ENCODE peak calls at places on chromosomes 2 and 18, in four cellular contexts. One of them, this sample, is unnamed.

GRCh38 chr18:57430166-57430958 is 4.8 kb upstream of the ONECUT2 start:
- DNase-seq in EH: no peak
- DNase-seq in stimulated activated CD8-positive, alpha-beta memory T cell treated with anti-CD3 and anti-CD28 coated beads, Interleukin-2, amount 100 ng/mL, for 1 hour: no peak
- DNase-seq in gastrocnemius medialis: no peak
- DNase-seq in this sample: no peak

GRCh38 chr2:226151157-226151556 is 648.5 kb downstream of the IRS1 start:
- DNase-seq in EH: peak
- DNase-seq in stimulated activated CD8-positive, alpha-beta memory T cell treated with anti-CD3 and anti-CD28 coated beads, Interleukin-2, amount 100 ng/mL, for 1 hour: no peak
- DNase-seq in gastrocnemius medialis: no peak
- DNase-seq in this sample: no peak

GRCh38 chr2:101153077-101153707 is 2.0 kb upstream of the TBC1D8 start:
- DNase-seq in EH: no peak
- DNase-seq in stimulated activated CD8-positive, alpha-beta memory T cell treated with anti-CD3 and anti-CD28 coated beads, Interleukin-2, amount 100 ng/mL, for 1 hour: no peak
- DNase-seq in gastrocnemius medialis: no peak
- DNase-seq in this sample: no peak

GRCh38 chr18:62331581-62332436 is 6.7 kb downstream of the TNFRSF11A start:
- DNase-seq in EH: no peak
- DNase-seq in stimulated activated CD8-positive, alpha-beta memory T cell treated with anti-CD3 and anti-CD28 coated beads, Interleukin-2, amount 100 ng/mL, for 1 hour: no peak
- DNase-seq in gastrocnemius medialis: peak
- DNase-seq in this sample: no peak

GRCh38 chr2:241454837-241455485 is 53.4 kb downstream of the STK25 start:
- DNase-seq in EH: no peak
- DNase-seq in stimulated activated CD8-positive, alpha-beta memory T cell treated with anti-CD3 and anti-CD28 coated beads, Interleukin-2, amount 100 ng/mL, for 1 hour: no peak
- DNase-seq in gastrocnemius medialis: no peak
- DNase-seq in this sample: peak

GRCh38 chr2:120890566-120891360 is 155.1 kb downstream of the GLI2 start:
- DNase-seq in EH: no peak
- DNase-seq in stimulated activated CD8-positive, alpha-beta memory T cell treated with anti-CD3 and anti-CD28 coated beads, Interleukin-2, amount 100 ng/mL, for 1 hour: no peak
- DNase-seq in gastrocnemius medialis: no peak
- DNase-seq in this sample: no peak

GRCh38 chr2:212957184-212957583 is 194.2 kb downstream of the IKZF2 start:
- DNase-seq in EH: no peak
- DNase-seq in stimulated activated CD8-positive, alpha-beta memory T cell treated with anti-CD3 and anti-CD28 coated beads, Interleukin-2, amount 100 ng/mL, for 1 hour: no peak
- DNase-seq in gastrocnemius medialis: no peak
- DNase-seq in this sample: no peak

GRCh38 chr2:119810039-119810630 is 50.4 kb downstream of the PTPN4 start:
- DNase-seq in EH: no peak
- DNase-seq in stimulated activated CD8-positive, alpha-beta memory T cell treated with anti-CD3 and anti-CD28 coated beads, Interleukin-2, amount 100 ng/mL, for 1 hour: no peak
- DNase-seq in gastrocnemius medialis: no peak
- DNase-seq in this sample: no peak

GRCh38 chr2:181036848-181037603 is 56.6 kb downstream of the UBE2E3 start:
- DNase-seq in EH: peak
- DNase-seq in stimulated activated CD8-positive, alpha-beta memory T cell treated with anti-CD3 and anti-CD28 coated beads, Interleukin-2, amount 100 ng/mL, for 1 hour: no peak
- DNase-seq in gastrocnemius medialis: no peak
- DNase-seq in this sample: peak

GRCh38 chr2:170088776-170089175 is 89.2 kb upstream of the MYO3B start:
- DNase-seq in EH: no peak
- DNase-seq in stimulated activated CD8-positive, alpha-beta memory T cell treated with anti-CD3 and anti-CD28 coated beads, Interleukin-2, amount 100 ng/mL, for 1 hour: no peak
- DNase-seq in gastrocnemius medialis: no peak
- DNase-seq in this sample: peak

GRCh38 chr2:20963867-20964266 is 80.0 kb downstream of the APOB start:
- DNase-seq in EH: no peak
- DNase-seq in stimulated activated CD8-positive, alpha-beta memory T cell treated with anti-CD3 and anti-CD28 coated beads, Interleukin-2, amount 100 ng/mL, for 1 hour: no peak
- DNase-seq in gastrocnemius medialis: no peak
- DNase-seq in this sample: no peak

GRCh38 chr2:62505649-62506420 is at the start of gene TMEM17:
- DNase-seq in EH: peak
- DNase-seq in stimulated activated CD8-positive, alpha-beta memory T cell treated with anti-CD3 and anti-CD28 coated beads, Interleukin-2, amount 100 ng/mL, for 1 hour: no peak
- DNase-seq in gastrocnemius medialis: peak
- DNase-seq in this sample: peak

GRCh38 chr2:25358249-25358815 is 16.6 kb upstream of the DNMT3A start:
- DNase-seq in EH: no peak
- DNase-seq in stimulated activated CD8-positive, alpha-beta memory T cell treated with anti-CD3 and anti-CD28 coated beads, Interleukin-2, amount 100 ng/mL, for 1 hour: no peak
- DNase-seq in gastrocnemius medialis: no peak
- DNase-seq in this sample: no peak

GRCh38 chr2:240810199-240810598 is 9.8 kb downstream of the KIF1A start:
- DNase-seq in EH: no peak
- DNase-seq in stimulated activated CD8-positive, alpha-beta memory T cell treated with anti-CD3 and anti-CD28 coated beads, Interleukin-2, amount 100 ng/mL, for 1 hour: no peak
- DNase-seq in gastrocnemius medialis: no peak
- DNase-seq in this sample: no peak